ENCODE peak calls at places on chromosomes 13 and 19, in seven cellular contexts. T is brain microvascular endothelial cell; K is NCI-H2081; C is fibroblast of gingiva; F is HAP-1; X is stimulated activated naive CD8-positive, alpha-beta T cell treated with anti-CD3 and anti-CD28 coated beads, Interleukin-15, Interleukin-2, amounts not matched to agents 100 U/mL and 50 U/mL, for 24 hours; Y is EL. W is an unnamed sample.

GRCh38 chr13:88651531-88651930 is 980.4 kb downstream of the SLITRK5 start:
- DNase-seq in C (no peak), Y (no peak), K (no peak), X (no peak), F (no peak), T (no peak), W (no peak)

GRCh38 chr19:39308531-39309304 is 11.9 kb downstream of the LRFN1 start:
- DNase-seq in C (no peak), T (no peak), X (no peak), Y (no peak), K (no peak), F (peak; percentile 59), W (no peak)

GRCh38 chr19:43639507-43640423 is at the start of gene CADM4:
- DNase-seq in C (no peak), K (peak; percentile 23), Y (no peak), F (peak; percentile 62), X (peak; percentile 51), T (no peak), W (no peak)

GRCh38 chr13:57632276-57633140 is 964 bp downstream of the PCDH17 start:
- DNase-seq in Y (no peak), X (no peak), T (no peak), C (no peak), F (no peak), K (no peak), W (no peak)

GRCh38 chr19:46660008-46660517 is 919 bp downstream of the DACT3 start:
- DNase-seq in X (peak; percentile 17), C (no peak), K (no peak), Y (no peak), T (no peak), F (peak; percentile 54), W (no peak)

GRCh38 chr19:35168261-35168660 is 13.7 kb downstream of the FXYD5 start:
- DNase-seq in Y (peak; percentile 72), F (no peak), T (no peak), X (no peak), K (no peak), C (no peak), W (no peak)

GRCh38 chr19:11971045-11971444 is 6.2 kb downstream of the ZNF763 start:
- DNase-seq in K (no peak), X (no peak), Y (no peak), F (no peak), T (no peak), C (no peak), W (no peak)

GRCh38 chr13:110556224-110556606 is 5.3 kb downstream of the RAB20 start:
- DNase-seq in K (no peak), Y (no peak), T (no peak), X (no peak), C (no peak), F (no peak), W (no peak)

GRCh38 chr19:51573331-51573730 is 2.2 kb downstream of the ZNF175 start:
- DNase-seq in K (no peak), X (no peak), C (no peak), T (peak; percentile 22), Y (peak; percentile 58), F (no peak), W (no peak)

GRCh38 chr13:98060282-98060681 is 82.6 kb upstream of the FARP1 start:
- DNase-seq in K (no peak), X (no peak), T (no peak), Y (no peak), C (no peak), F (no peak), W (no peak)

GRCh38 chr19:32199501-32200040 is 145.8 kb upstream of the ZNF507 start:
- DNase-seq in Y (no peak), K (no peak), X (no peak), T (no peak), F (no peak), C (no peak), W (no peak)

GRCh38 chr19:14459703-14460102 is 15.5 kb downstream of the PTGER1 start:
- DNase-seq in Y (no peak), X (no peak), F (no peak), C (no peak), K (no peak), T (no peak), W (no peak)

GRCh38 chr13:68714292-68714691 is 1393.3 kb upstream of the ATXN8OS start:
- DNase-seq in F (no peak), K (no peak), Y (no peak), T (no peak), C (no peak), X (no peak), W (no peak)

GRCh38 chr13:59444210-59444857 is 719.4 kb downstream of the DIAPH3 start:
- DNase-seq in F (no peak), X (no peak), T (no peak), K (peak; percentile 29), C (no peak), Y (no peak), W (no peak)

GRCh38 chr13:36758345-36758744 is 60.7 kb upstream of the RFXAP start:
- DNase-seq in F (no peak), T (no peak), C (no peak), K (no peak), X (no peak), Y (no peak), W (no peak)

GRCh38 chr19:1651548-1652394 is 644 bp downstream of the TCF3 start:
- DNase-seq in X (peak; percentile 64), K (no peak), F (peak; percentile 46), T (no peak), Y (peak; percentile 39), C (peak; percentile 39), W (peak; percentile 59)

GRCh38 chr19:53883741-53884140 is 1.7 kb downstream of the PRKCG start:
- DNase-seq in T (no peak), K (no peak), Y (no peak), X (no peak), C (no peak), F (no peak), W (no peak)

GRCh38 chr13:99285432-99286182 is 21.6 kb downstream of the GPR183 start:
- DNase-seq in T (no peak), Y (no peak), K (no peak), X (no peak), C (no peak), F (no peak), W (no peak)

GRCh38 chr13:50552424-50552966 is 291.0 kb downstream of the DLEU7 start:
- DNase-seq in F (no peak), Y (no peak), T (no peak), X (no peak), K (no peak), C (no peak), W (no peak)

GRCh38 chr19:51071006-51071405 is 6.1 kb upstream of the KLK13 start:
- DNase-seq in X (no peak), F (no peak), T (no peak), C (no peak), Y (no peak), K (peak; percentile 5), W (no peak)

GRCh38 chr19:1000095-1000494 is at the start of gene GRIN3B:
- DNase-seq in K (no peak), C (peak; percentile 21), Y (peak; percentile 51), T (peak; percentile 13), X (peak; percentile 77), F (peak; percentile 86), W (peak; percentile 57)

GRCh38 chr13:38641164-38641948 is 45.5 kb upstream of the FREM2 start:
- DNase-seq in X (no peak), F (no peak), K (no peak), C (no peak), Y (no peak), T (no peak), W (no peak)

GRCh38 chr13:46687810-46688209 is 109.2 kb downstream of the ESD start:
- DNase-seq in C (no peak), K (peak; percentile 36), F (peak; percentile 26), T (peak; percentile 39), Y (peak; percentile 51), X (peak; percentile 20), W (no peak)

GRCh38 chr19:44807162-44807561 is 1.7 kb upstream of the BCAM start:
- DNase-seq in T (no peak), C (no peak), F (no peak), Y (no peak), K (peak; percentile 53), X (no peak), W (no peak)